ENCODE peak calls at places on chromosomes 5 and 9, in four cellular contexts. One of them, this sample, is unnamed.

GRCh38 chr5:172364773-172365172 is 81.2 kb upstream of the UBTD2 start:
- DNase-seq in effector CD8-positive, alpha-beta T cell: no peak
- DNase-seq in AML-193: no peak
- DNase-seq in NCI-H2029: no peak
- DNase-seq in this sample: no peak

GRCh38 chr9:122126340-122127333 is 32.9 kb downstream of the NDUFA8 start:
- DNase-seq in effector CD8-positive, alpha-beta T cell: no peak
- DNase-seq in AML-193: no peak
- DNase-seq in NCI-H2029: no peak
- DNase-seq in this sample: no peak

GRCh38 chr9:93155716-93156474 is 21.8 kb upstream of the NINJ1 start:
- DNase-seq in effector CD8-positive, alpha-beta T cell: no peak
- DNase-seq in AML-193: no peak
- DNase-seq in NCI-H2029: no peak
- DNase-seq in this sample: no peak

GRCh38 chr9:93288341-93288740 is 104.4 kb downstream of the WNK2 start:
- DNase-seq in effector CD8-positive, alpha-beta T cell: no peak
- DNase-seq in AML-193: no peak
- DNase-seq in NCI-H2029: no peak
- DNase-seq in this sample: no peak

GRCh38 chr5:111512026-111512405 is 319 bp downstream of the STARD4 start:
- DNase-seq in effector CD8-positive, alpha-beta T cell: peak
- DNase-seq in AML-193: no peak
- DNase-seq in NCI-H2029: peak
- DNase-seq in this sample: no peak

GRCh38 chr5:140575309-140575708 is 10.7 kb downstream of the SLC35A4 start:
- DNase-seq in effector CD8-positive, alpha-beta T cell: no peak
- DNase-seq in AML-193: peak
- DNase-seq in NCI-H2029: no peak
- DNase-seq in this sample: no peak

GRCh38 chr5:107223066-107223465 is 447.7 kb downstream of the EFNA5 start:
- DNase-seq in effector CD8-positive, alpha-beta T cell: no peak
- DNase-seq in AML-193: no peak
- DNase-seq in NCI-H2029: no peak
- DNase-seq in this sample: no peak

GRCh38 chr5:129664336-129664937 is 83.5 kb upstream of the MINAR2 start:
- DNase-seq in effector CD8-positive, alpha-beta T cell: no peak
- DNase-seq in AML-193: peak
- DNase-seq in NCI-H2029: peak
- DNase-seq in this sample: no peak